ENCODE peak calls at places on chromosomes 5 and 9, in four cellular contexts. F is SK-N-SH, Q is K562, Y is H1. T is an unnamed sample.

GRCh38 chr5:135317286-135317685 is 81.7 kb downstream of the MACROH2A1 start:
- DNase-seq in F (no peak), Q (no peak), Y (no peak), T (no peak)

GRCh38 chr5:139611703-139612584 is 36.2 kb upstream of the CXXC5 start:
- DNase-seq in F (no peak), Q (no peak), Y (no peak), T (no peak)

GRCh38 chr5:93570294-93571110 is 10.5 kb downstream of the NR2F1-AS1 start:
- DNase-seq in F (no peak), Q (no peak), Y (no peak), T (peak; percentile 73)

GRCh38 chr5:30846171-30846570 is 347.3 kb upstream of the CDH6 start:
- DNase-seq in F (no peak), Q (no peak), Y (no peak), T (no peak)

GRCh38 chr9:133711428-133712220 is 26.5 kb downstream of the SARDH start:
- DNase-seq in F (no peak), Q (no peak), Y (no peak), T (peak; percentile 8)

GRCh38 chr5:139460457-139460856 is 2.1 kb downstream of the ECSCR start:
- DNase-seq in F (no peak), Q (no peak), Y (no peak), T (no peak)

GRCh38 chr9:117487555-117488175 is 72.8 kb upstream of the ASTN2 start:
- DNase-seq in F (peak; percentile 85), Q (peak; percentile 60), Y (peak; percentile 82), T (peak; percentile 90)

GRCh38 chr9:91495450-91495849 is 71.8 kb upstream of the NFIL3 start:
- DNase-seq in F (no peak), Q (no peak), Y (no peak), T (no peak)

DNA sequence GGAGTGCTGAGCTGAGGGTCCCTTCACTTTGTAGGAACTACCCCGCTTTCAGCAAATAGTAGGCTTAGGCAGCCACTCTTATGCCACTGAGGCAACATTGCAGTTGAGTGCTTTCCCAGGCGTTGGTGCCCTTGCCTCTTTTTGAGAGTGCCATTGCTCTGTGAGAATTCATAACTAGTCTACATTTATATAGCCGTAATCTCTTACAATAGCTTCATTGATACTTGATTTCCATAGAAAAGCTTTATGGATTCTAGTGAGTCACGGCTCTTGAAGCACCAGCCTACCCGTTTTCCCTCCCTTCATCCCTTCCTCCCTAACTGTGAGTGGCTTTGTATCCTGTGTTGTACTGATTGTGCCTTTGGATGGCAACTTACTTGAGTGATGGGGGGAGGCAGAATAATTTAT is 283.9 kb downstream of the AOPEP start:
- DNase-seq in F (no peak), Q (no peak), Y (no peak), T (no peak)
- TF ChIP-seq TEAD4 in F (no peak), Q (no peak), Y (no peak), T (no peak)

DNA sequence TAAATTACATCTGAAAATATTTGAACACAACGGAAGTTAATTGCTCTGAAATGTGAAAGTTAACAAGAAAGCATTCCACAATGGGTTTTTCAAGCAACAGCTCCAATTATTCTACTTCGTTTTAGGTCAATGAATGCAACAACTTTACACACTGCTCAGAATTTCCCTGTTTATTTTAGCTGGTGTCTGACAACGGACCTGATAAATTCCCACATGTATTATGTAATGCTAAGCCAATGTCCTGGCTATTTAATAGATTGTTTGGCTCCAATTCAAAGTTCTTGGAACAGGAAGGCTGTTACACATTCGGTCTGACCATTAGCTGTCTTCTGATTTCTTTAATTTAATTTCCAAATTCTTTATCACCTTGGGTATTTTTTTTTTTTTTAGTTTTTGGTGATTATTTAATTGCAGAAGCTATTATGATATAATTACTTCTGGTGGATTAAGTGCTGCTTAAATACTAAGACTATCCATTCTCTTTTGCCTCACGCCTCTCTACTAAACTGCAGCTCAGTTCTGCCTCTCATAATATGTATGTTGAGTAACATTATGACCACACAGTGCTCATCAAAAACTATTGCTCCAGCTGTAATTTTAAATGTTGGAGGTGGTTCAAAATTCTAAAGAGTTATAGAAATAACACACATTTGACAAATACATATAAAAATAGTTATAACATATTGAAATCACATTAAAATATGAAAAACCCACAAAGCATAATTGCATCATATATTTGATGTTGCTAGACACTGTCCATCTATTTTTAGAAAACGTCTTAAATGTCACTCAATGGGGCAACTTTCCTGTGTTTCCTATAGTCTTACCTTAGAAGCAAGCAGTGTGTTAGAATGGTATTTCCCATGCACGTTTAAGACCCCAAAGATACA is 57.8 kb downstream of the MEF2C start:
- DNase-seq in F (no peak), Q (no peak), Y (no peak), T (no peak)
- TF ChIP-seq TEAD4 in F (no peak), Q (no peak), Y (no peak), T (no peak)

GRCh38 chr9:71916834-71917534 is 5.5 kb downstream of the C9orf85 start:
- DNase-seq in F (no peak), Q (no peak), Y (no peak), T (no peak)
- TF ChIP-seq TEAD4 in F (no peak), Q (no peak), Y (no peak), T (no peak)

GRCh38 chr9:121398374-121398773 is 28.3 kb upstream of the STOM start:
- DNase-seq in F (no peak), Q (no peak), Y (no peak), T (no peak)

GRCh38 chr9:121395558-121395957 is 25.5 kb upstream of the STOM start:
- DNase-seq in F (no peak), Q (no peak), Y (no peak), T (no peak)

GRCh38 chr9:121393318-121393717 is 23.3 kb upstream of the STOM start:
- DNase-seq in F (no peak), Q (no peak), Y (no peak), T (no peak)

GRCh38 chr9:121390372-121390771 is 20.3 kb upstream of the STOM start:
- DNase-seq in F (no peak), Q (no peak), Y (no peak), T (no peak)

GRCh38 chr9:121394292-121394691 is 24.2 kb upstream of the STOM start:
- DNase-seq in F (no peak), Q (no peak), Y (no peak), T (no peak)
- TF ChIP-seq TEAD4 in F (no peak), Q (no peak), Y (no peak), T (no peak)

GRCh38 chr5:17314907-17315471 is 97.6 kb downstream of the BASP1 start:
- DNase-seq in F (no peak), Q (no peak), Y (no peak), T (no peak)
- TF ChIP-seq TEAD4 in F (no peak), Q (no peak), Y (no peak), T (no peak)

GRCh38 chr5:173514666-173515065 is 101.8 kb downstream of the BOD1 start:
- DNase-seq in F (no peak), Q (no peak), Y (no peak), T (no peak)

GRCh38 chr5:173515526-173515925 is 100.9 kb downstream of the BOD1 start:
- DNase-seq in F (no peak), Q (no peak), Y (no peak), T (no peak)

GRCh38 chr5:173513521-173513991 is 102.9 kb downstream of the BOD1 start:
- DNase-seq in F (no peak), Q (no peak), Y (no peak), T (no peak)

GRCh38 chr5:173509060-173509459 is 107.4 kb downstream of the BOD1 start:
- DNase-seq in F (no peak), Q (no peak), Y (no peak), T (no peak)

GRCh38 chr5:173512637-173513435 is 103.6 kb downstream of the BOD1 start:
- DNase-seq in F (no peak), Q (no peak), Y (no peak), T (no peak)
- TF ChIP-seq TEAD4 in F (no peak), Q (no peak), Y (no peak), T (no peak)

GRCh38 chr9:6467006-6467625 is 54.1 kb downstream of the UHRF2 start:
- DNase-seq in F (no peak), Q (no peak), Y (no peak), T (no peak)
- TF ChIP-seq TEAD4 in F (no peak), Q (no peak), Y (no peak), T (no peak)

DNA sequence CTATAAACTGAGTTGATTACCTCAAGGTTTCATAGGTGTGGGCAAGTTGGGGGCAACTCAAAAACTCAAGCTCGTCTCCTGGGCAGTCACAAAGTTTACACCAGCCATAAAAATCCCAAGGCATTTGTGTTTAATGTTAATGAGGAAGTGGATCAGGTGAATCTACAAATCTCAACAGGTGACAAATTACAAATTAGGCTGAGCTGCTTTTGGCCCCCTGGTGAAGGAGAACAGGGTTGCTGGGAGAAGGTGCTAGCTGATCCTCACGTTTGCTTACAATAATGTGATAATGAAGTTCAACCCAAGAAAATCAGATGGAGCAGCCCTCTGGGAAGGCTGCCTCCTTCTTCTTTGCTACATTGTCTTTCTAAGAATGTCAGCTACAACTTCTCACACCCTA is 488.4 kb upstream of the DMAC1 start:
- DNase-seq in F (no peak), Q (no peak), Y (no peak), T (no peak)
- TF ChIP-seq TEAD4 in F (no peak), Q (no peak), Y (no peak), T (no peak)

GRCh38 chr5:176535101-176535654 is 2.0 kb downstream of the RNF44 start:
- DNase-seq in F (no peak), Q (no peak), Y (no peak), T (no peak)

GRCh38 chr5:176534640-176535039 is 2.6 kb downstream of the RNF44 start:
- DNase-seq in F (no peak), Q (no peak), Y (no peak), T (no peak)

GRCh38 chr5:176532795-176533194 is 4.4 kb downstream of the RNF44 start:
- DNase-seq in F (no peak), Q (no peak), Y (no peak), T (no peak)

GRCh38 chr5:176533390-176533789 is 3.8 kb downstream of the RNF44 start:
- DNase-seq in F (no peak), Q (peak; percentile 34), Y (no peak), T (no peak)

DNA sequence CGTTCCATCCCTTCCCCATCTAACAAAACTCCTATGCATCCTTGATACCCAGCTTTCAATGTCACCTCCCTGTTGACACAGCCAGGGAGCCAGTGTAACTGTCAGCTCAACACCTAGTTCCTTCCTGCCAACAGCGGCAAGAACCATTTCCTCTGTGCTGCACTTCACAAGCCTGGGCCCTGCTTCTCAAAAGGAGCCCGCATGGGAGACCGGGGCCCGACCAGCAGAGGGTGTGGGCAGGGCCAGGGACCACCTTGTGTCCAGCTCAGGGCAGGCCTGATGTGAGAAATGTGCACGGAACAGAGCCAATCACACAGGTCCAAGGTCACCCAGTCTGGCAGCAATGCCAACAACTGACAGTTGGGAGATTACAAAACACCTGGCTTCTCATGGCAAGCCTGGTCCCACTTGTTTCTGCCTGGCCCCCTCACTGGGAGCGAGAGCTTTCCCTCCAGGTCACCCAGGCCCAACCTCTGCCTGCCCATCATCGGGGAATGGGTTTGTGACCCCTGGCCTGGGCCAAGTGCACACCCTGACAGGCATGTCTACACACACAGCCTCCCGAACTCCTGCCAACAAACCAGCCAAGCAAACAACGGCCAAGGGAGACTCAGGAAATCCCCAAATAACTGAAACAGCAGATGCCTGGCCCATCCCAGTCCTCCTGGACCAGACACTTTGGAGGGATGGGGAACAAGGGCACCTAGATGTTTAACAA is 3.1 kb downstream of the RNF44 start:
- DNase-seq in F (no peak), Q (no peak), Y (no peak), T (no peak)
- TF ChIP-seq TEAD4 in F (no peak), Q (no peak), Y (no peak), T (no peak)